ENCODE peak calls at places on chromosomes 7 and 10, in six cellular contexts. G, Q, M, C, E and Z are unnamed samples.

GRCh38 chr10:71599518-71599917 is 120.1 kb downstream of the C10orf105 start:
- DNase-seq in E (no peak), C (no peak), M (no peak), G (no peak), Q (no peak), Z (no peak)

GRCh38 chr7:31192996-31193395 is 140.9 kb downstream of the ADCYAP1R1 start:
- DNase-seq in Q (peak), C (no peak), E (no peak), G (peak), M (peak), Z (no peak)

GRCh38 chr10:103695584-103696005 is 159.8 kb downstream of the SH3PXD2A start:
- DNase-seq in E (no peak), M (no peak), Q (peak), C (no peak), G (peak), Z (no peak)

GRCh38 chr7:774161-775109 is 47.4 kb upstream of the PRKAR1B start:
- DNase-seq in E (no peak), C (peak), Q (peak), M (no peak), G (peak), Z (peak)

GRCh38 chr7:93463764-93464163 is 110.8 kb downstream of the CALCR start:
- DNase-seq in Q (no peak), E (no peak), M (no peak), C (no peak), G (no peak), Z (no peak)

GRCh38 chr7:139426258-139427028 is 57.0 kb downstream of the KLRG2 start:
- DNase-seq in G (no peak), E (no peak), M (no peak), Q (no peak), C (no peak), Z (no peak)

GRCh38 chr10:61642692-61643091 is 20.0 kb upstream of the CABCOCO1 start:
- DNase-seq in C (no peak), Q (no peak), G (peak), E (no peak), M (no peak), Z (no peak)

GRCh38 chr10:132461103-132461682 is 64.2 kb downstream of the PWWP2B start:
- DNase-seq in C (no peak), E (no peak), G (no peak), M (no peak), Q (no peak), Z (no peak)

GRCh38 chr7:977326-978048 is 2.1 kb upstream of the COX19 start:
- DNase-seq in G (peak), C (no peak), E (no peak), Q (no peak), M (no peak), Z (no peak)

GRCh38 chr10:30000802-30001571 is 58.4 kb downstream of the JCAD start:
- DNase-seq in C (no peak), G (peak), E (peak), Q (peak), M (peak), Z (no peak)

GRCh38 chr7:31051598-31052503 is at the start of gene ADCYAP1R1:
- DNase-seq in M (no peak), Q (no peak), C (no peak), G (no peak), E (no peak), Z (no peak)

GRCh38 chr10:108392286-108392685 is 1227.8 kb upstream of the SORCS1 start:
- DNase-seq in G (peak), C (no peak), E (no peak), Q (no peak), M (no peak), Z (no peak)

GRCh38 chr7:44147026-44147881 is 6.1 kb upstream of the MYL7 start:
- DNase-seq in E (no peak), G (peak), M (no peak), C (peak), Q (no peak), Z (peak)

GRCh38 chr10:27816305-27816704 is 70.7 kb upstream of the MKX start:
- DNase-seq in G (no peak), C (no peak), M (no peak), Q (no peak), E (no peak), Z (no peak)

GRCh38 chr10:52956861-52957260 is 184.3 kb upstream of the MBL2 start:
- DNase-seq in Q (no peak), E (no peak), M (no peak), G (peak), C (no peak), Z (no peak)

GRCh38 chr7:116399808-116400207 is 99.7 kb upstream of the CAV2 start:
- DNase-seq in C (no peak), E (no peak), M (no peak), Q (no peak), G (peak), Z (no peak)

GRCh38 chr10:121340176-121340850 is 257.9 kb downstream of the FGFR2 start:
- DNase-seq in M (no peak), E (peak), Q (no peak), C (no peak), G (no peak), Z (no peak)

GRCh38 chr10:50362547-50363125 is 111.3 kb upstream of the ASAH2 start:
- DNase-seq in M (no peak), C (no peak), G (no peak), Q (no peak), E (no peak), Z (no peak)

GRCh38 chr7:157558516-157558874 is 221.7 kb downstream of the DNAJB6 start:
- DNase-seq in E (no peak), M (no peak), C (no peak), G (no peak), Q (no peak), Z (no peak)

GRCh38 chr7:127251048-127251451 is 1.7 kb downstream of the GRM8 start:
- DNase-seq in E (no peak), M (no peak), Q (no peak), C (no peak), G (no peak), Z (no peak)

GRCh38 chr10:70930251-70931000 is 42.1 kb upstream of the PCBD1 start:
- DNase-seq in G (no peak), C (no peak), E (no peak), Q (no peak), M (no peak), Z (no peak)

GRCh38 chr10:68332259-68333057 is at the start of gene PBLD:
- DNase-seq in C (peak), M (peak), Q (peak), E (peak), G (peak), Z (no peak)

GRCh38 chr7:139889186-139889871 is 60.3 kb downstream of the TBXAS1 start:
- DNase-seq in Q (no peak), E (peak), M (no peak), G (no peak), C (no peak), Z (no peak)

GRCh38 chr7:73970801-73971229 is 57.2 kb upstream of the ELN start:
- DNase-seq in M (no peak), G (no peak), C (no peak), Q (peak), E (no peak), Z (no peak)

GRCh38 chr7:43461349-43462024 is 121.4 kb upstream of the STK17A start:
- DNase-seq in Q (no peak), C (no peak), G (no peak), E (no peak), M (no peak), Z (no peak)

GRCh38 chr10:132961-133898 is 2.0 kb upstream of the ZMYND11 start:
- DNase-seq in G (peak), C (no peak), Q (no peak), E (no peak), M (no peak), Z (no peak)

GRCh38 chr10:63421591-63421990 is 44.2 kb downstream of the JMJD1C start:
- DNase-seq in C (no peak), M (no peak), E (no peak), G (no peak), Q (no peak), Z (no peak)

GRCh38 chr10:99621454-99622246 is 1.4 kb upstream of the SLC25A28 start:
- DNase-seq in M (no peak), C (no peak), G (no peak), Q (no peak), E (no peak), Z (no peak)

GRCh38 chr10:125953778-125954385 is 57.5 kb downstream of the FANK1 start:
- DNase-seq in M (no peak), G (no peak), Q (no peak), E (no peak), C (no peak), Z (no peak)

GRCh38 chr10:43731486-43731885 is 82.8 kb upstream of the ZNF32 start:
- DNase-seq in C (no peak), E (peak), M (no peak), G (no peak), Q (no peak), Z (no peak)

GRCh38 chr7:159033956-159034938 is 110.4 kb downstream of the VIPR2 start:
- DNase-seq in E (peak), G (no peak), Q (no peak), C (no peak), M (no peak), Z (no peak)

GRCh38 chr7:66142334-66142733 is 27.7 kb downstream of the CRCP start:
- DNase-seq in G (no peak), C (no peak), E (no peak), M (no peak), Q (no peak), Z (no peak)

GRCh38 chr7:16114633-16115032 is 306.7 kb downstream of the CRPPA start:
- DNase-seq in M (peak), C (no peak), Q (no peak), G (peak), E (no peak), Z (no peak)
- TF ChIP-seq CTCF in M (peak), C (no peak), Q (no peak), G (peak), E (no peak), Z (no peak)

DNA sequence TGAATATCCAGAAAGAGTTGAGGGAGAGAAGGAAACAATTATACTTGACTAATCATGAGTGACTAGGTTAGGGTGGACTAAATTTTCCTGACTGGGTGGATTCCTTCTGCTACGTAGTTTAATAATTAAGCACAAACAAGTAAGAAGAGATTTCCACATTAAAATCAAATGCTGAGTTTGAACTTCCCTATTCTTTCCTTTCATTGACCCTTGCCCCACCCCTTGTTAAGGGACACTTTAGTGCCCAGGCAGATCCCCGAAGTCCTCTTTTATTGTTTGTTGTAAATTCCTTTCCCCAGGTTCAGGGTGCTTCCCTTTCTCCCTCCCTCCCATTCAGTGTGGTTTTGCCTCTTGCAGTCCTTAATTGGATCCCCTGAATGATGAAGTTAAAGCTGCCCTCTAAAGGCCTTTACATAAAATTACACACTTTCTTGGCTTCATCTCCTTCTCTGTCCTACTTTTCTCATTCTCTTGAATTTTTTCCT is 8.8 kb upstream of the SPAM1 start:
- DNase-seq in G (peak), C (no peak), M (no peak), E (no peak), Q (no peak), Z (no peak)
- TF ChIP-seq CTCF in G (peak), C (no peak), M (peak), E (no peak), Q (no peak), Z (no peak)

GRCh38 chr10:32093650-32094049 is 37.4 kb upstream of the KIF5B start:
- DNase-seq in Q (no peak), E (no peak), C (no peak), M (no peak), G (no peak), Z (no peak)
- TF ChIP-seq CTCF in Q (no peak), E (no peak), C (no peak), M (no peak), G (no peak), Z (no peak)

GRCh38 chr7:36313607-36314006 is 76.1 kb upstream of the ANLN start:
- DNase-seq in E (peak), G (no peak), C (no peak), M (no peak), Q (no peak), Z (no peak)

GRCh38 chr7:36314491-36314890 is 75.2 kb upstream of the ANLN start:
- DNase-seq in M (no peak), Q (no peak), E (peak), G (no peak), C (no peak), Z (no peak)

GRCh38 chr7:36311539-36311938 is 78.1 kb upstream of the ANLN start:
- DNase-seq in C (no peak), G (no peak), M (no peak), Q (no peak), E (no peak), Z (no peak)

GRCh38 chr7:36312064-36312914 is 77.4 kb upstream of the ANLN start:
- DNase-seq in E (peak), G (no peak), M (no peak), C (no peak), Q (peak), Z (no peak)

GRCh38 chr7:36312915-36313334 is 76.7 kb upstream of the ANLN start:
- DNase-seq in C (no peak), Q (no peak), E (peak), M (no peak), G (no peak), Z (no peak)
- TF ChIP-seq CTCF in C (no peak), Q (no peak), E (no peak), M (peak), G (no peak), Z (no peak)

GRCh38 chr7:87507446-87507845 is 32.0 kb upstream of the ABCB4 start:
- DNase-seq in E (no peak), C (no peak), G (no peak), M (no peak), Q (no peak), Z (no peak)
- TF ChIP-seq CTCF in E (no peak), C (no peak), G (peak), M (peak), Q (no peak), Z (no peak)

GRCh38 chr7:125184801-125185200 is 255.2 kb upstream of the POT1 start:
- DNase-seq in Q (no peak), E (no peak), C (no peak), G (no peak), M (no peak), Z (no peak)
- TF ChIP-seq CTCF in Q (no peak), E (no peak), C (no peak), G (no peak), M (no peak), Z (no peak)

DNA sequence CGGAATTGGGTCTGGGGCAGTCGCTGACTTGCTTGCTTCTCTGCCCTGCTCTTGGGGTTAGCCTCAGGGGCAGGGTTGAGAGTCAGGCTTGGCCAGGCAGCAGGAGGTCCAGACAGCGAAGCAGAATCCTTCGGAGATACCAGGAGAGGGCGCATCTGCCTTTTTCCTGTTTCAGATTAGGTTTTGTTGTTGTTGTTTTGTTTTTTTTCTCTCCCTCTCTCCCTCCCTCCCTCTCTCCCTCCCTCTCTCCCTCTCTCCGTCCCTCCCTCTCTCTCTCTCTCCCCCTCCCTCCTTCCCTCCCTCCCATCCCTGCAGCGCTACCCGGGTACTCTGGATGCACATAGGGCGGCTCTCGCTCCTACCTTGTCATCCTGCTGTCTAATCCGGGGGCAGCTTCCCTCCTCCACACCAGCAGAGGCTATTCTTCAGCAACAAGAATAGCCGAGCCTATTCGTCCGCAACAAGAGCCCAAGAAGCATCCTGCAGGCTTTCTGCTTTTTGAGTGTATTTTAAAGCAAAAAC is 758 bp upstream of the OPTN start:
- DNase-seq in G (peak), C (no peak), Q (no peak), E (no peak), M (no peak), Z (no peak)
- TF ChIP-seq CTCF in G (peak), C (no peak), Q (peak), E (peak), M (peak), Z (no peak)

DNA sequence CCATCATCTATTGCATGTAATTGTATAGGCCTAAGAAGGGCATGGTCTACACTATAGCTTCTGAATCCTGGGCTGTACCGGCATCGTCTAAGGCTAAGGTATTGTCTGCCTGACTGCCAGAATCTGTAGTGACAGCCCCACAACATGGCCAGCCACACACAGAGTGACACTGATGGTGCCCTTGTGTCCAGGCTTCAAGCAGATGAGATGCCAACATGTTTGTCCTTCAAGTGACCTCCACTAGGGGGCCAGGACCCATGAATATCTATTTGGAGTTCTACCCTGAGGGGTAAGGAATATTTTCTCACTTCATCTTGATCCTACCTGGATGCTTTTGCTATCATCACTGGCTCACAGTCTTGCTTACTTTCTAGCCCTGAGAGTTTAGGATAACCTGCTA is 1.5 kb downstream of the CYP3A7 start:
- DNase-seq in E (peak), C (no peak), Q (no peak), M (no peak), G (no peak), Z (no peak)
- TF ChIP-seq CTCF in E (no peak), C (no peak), Q (no peak), M (peak), G (peak), Z (no peak)

DNA sequence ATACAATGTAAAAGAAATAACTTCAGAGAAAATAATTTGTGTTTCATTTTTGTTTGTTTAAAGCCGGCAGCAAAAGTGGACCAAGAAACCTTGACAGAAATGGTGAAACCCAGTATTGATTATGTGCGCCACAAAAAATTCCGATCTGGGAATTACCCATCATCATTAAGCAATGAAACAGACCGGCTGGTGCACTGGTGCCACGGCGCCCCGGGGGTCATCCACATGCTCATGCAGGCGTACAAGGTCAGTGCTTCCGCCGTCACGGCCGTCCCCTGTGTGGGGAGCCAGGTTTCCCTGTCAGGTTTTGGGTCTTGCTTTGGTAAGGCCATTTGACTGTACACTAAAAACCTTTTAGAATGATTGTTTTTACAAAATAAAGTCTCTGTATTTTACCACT is 46.7 kb downstream of the LANCL2 start:
- DNase-seq in M (no peak), G (no peak), Q (no peak), C (no peak), E (no peak), Z (no peak)
- TF ChIP-seq CTCF in M (no peak), G (no peak), Q (no peak), C (no peak), E (no peak), Z (no peak)

GRCh38 chr10:86644412-86645110 is 9.8 kb upstream of the OPN4 start:
- DNase-seq in G (no peak), M (no peak), E (peak), C (no peak), Q (no peak), Z (no peak)
- TF ChIP-seq CTCF in G (no peak), M (no peak), E (no peak), C (no peak), Q (no peak), Z (no peak)